ENCODE peak calls at places on chromosomes 2 and 18, in nine cellular contexts. N is left colon; D is CD4-positive, CD25-positive, alpha-beta regulatory T cell; W is activated naive CD4-positive, alpha-beta T cell treated with anti-CD3 and anti-CD28 coated beads, Interleukin-2, amount 50 U/mL, for 72 hours; A is pancreas; G is HCT116; I is left ventricle myocardium superior; U is Right ventricle myocardium superior; X is heart left ventricle. M is an unnamed sample.

GRCh38 chr2:190352668-190353536 is 9.5 kb downstream of the INPP1 start:
- ATAC-seq in I (peak; percentile 33), W (no peak), A (peak; percentile 52), N (peak; percentile 36), X (peak; percentile 18), G (no peak), D (no peak), U (peak; percentile 57), M (no peak)

GRCh38 chr2:236971131-236971850 is 114.4 kb upstream of the COPS8 start:
- ATAC-seq in W (no peak), U (peak; percentile 47), G (no peak), X (no peak), N (no peak), D (no peak), I (peak; percentile 20), A (no peak), M (no peak)

GRCh38 chr2:237616373-237617304 is 10.7 kb upstream of the LRRFIP1 start:
- ATAC-seq in D (no peak), W (peak; percentile 36), U (peak; percentile 91), X (peak; percentile 82), G (no peak), A (no peak), I (peak; percentile 90), N (no peak), M (peak; percentile 85)

GRCh38 chr2:190184460-190184859 is 121.9 kb upstream of the MSTN start:
- ATAC-seq in A (no peak), G (no peak), X (no peak), D (no peak), I (no peak), W (no peak), N (no peak), U (no peak), M (no peak)

GRCh38 chr18:23377669-23378469 is 75.2 kb upstream of the RIOK3 start:
- ATAC-seq in U (peak; percentile 77), I (peak; percentile 76), G (peak; percentile 58), N (peak; percentile 54), D (no peak), X (no peak), W (peak; percentile 79), A (peak; percentile 41), M (peak; percentile 87)

GRCh38 chr2:118822015-118822414 is 25.4 kb downstream of the EN1 start:
- ATAC-seq in A (no peak), N (no peak), W (no peak), I (no peak), G (peak; percentile 50), U (no peak), X (no peak), D (no peak), M (no peak)

GRCh38 chr2:150312271-150312670 is 175.2 kb downstream of the RND3 start:
- ATAC-seq in G (no peak), U (no peak), N (no peak), X (no peak), I (no peak), D (no peak), A (no peak), W (no peak), M (no peak)

GRCh38 chr2:55038428-55038827 is 11.8 kb downstream of the RTN4 start:
- ATAC-seq in U (no peak), W (no peak), I (no peak), X (no peak), G (no peak), A (no peak), D (no peak), N (no peak), M (no peak)

GRCh38 chr18:7815797-7816196 is 248.7 kb downstream of the PTPRM start:
- ATAC-seq in N (no peak), W (no peak), D (no peak), X (peak; percentile 14), I (peak; percentile 56), G (no peak), U (peak; percentile 45), A (no peak), M (no peak)

GRCh38 chr2:36452279-36452678 is 96.7 kb downstream of the CRIM1 start:
- ATAC-seq in X (no peak), A (no peak), W (no peak), G (no peak), U (no peak), D (no peak), I (no peak), N (no peak), M (no peak)

GRCh38 chr2:8346238-8346637 is 335.6 kb upstream of the ID2 start:
- ATAC-seq in I (no peak), G (no peak), W (no peak), A (no peak), N (no peak), D (no peak), U (no peak), X (no peak), M (no peak)

GRCh38 chr2:26327291-26328272 is 18.4 kb upstream of the SELENOI start:
- ATAC-seq in X (no peak), I (no peak), G (no peak), A (no peak), D (no peak), U (no peak), W (no peak), N (no peak), M (no peak)

GRCh38 chr2:210303498-210303897 is 11.5 kb downstream of the MYL1 start:
- ATAC-seq in X (no peak), I (no peak), N (no peak), U (no peak), A (no peak), G (no peak), D (no peak), W (no peak), M (no peak)

GRCh38 chr2:205766765-205767359 is 84.6 kb downstream of the NRP2 start:
- ATAC-seq in G (peak; percentile 59), W (no peak), D (no peak), I (peak; percentile 23), X (no peak), A (peak; percentile 50), N (no peak), U (peak; percentile 45), M (peak; percentile 50)

GRCh38 chr18:76376225-76376624 is 118.8 kb downstream of the ZNF516 start:
- ATAC-seq in G (no peak), I (no peak), D (no peak), A (peak; percentile 71), X (no peak), U (no peak), N (no peak), W (no peak), M (no peak)

GRCh38 chr2:39215545-39215944 is 28.2 kb downstream of the CDKL4 start:
- ATAC-seq in N (no peak), G (no peak), W (peak; percentile 28), U (no peak), A (no peak), X (no peak), I (no peak), D (no peak), M (no peak)

GRCh38 chr2:45857848-45858520 is 206.5 kb downstream of the PRKCE start:
- ATAC-seq in N (no peak), G (no peak), X (no peak), D (no peak), W (peak; percentile 42), I (no peak), A (peak; percentile 95), U (no peak), M (no peak)

GRCh38 chr18:23585007-23585871 is 1.1 kb downstream of the NPC1 start:
- ATAC-seq in W (no peak), N (peak; percentile 2), D (no peak), G (no peak), I (no peak), U (no peak), A (no peak), X (no peak), M (no peak)

GRCh38 chr2:219273887-219274391 is 5.2 kb upstream of the DNAJB2 start:
- ATAC-seq in U (no peak), D (no peak), W (no peak), A (no peak), X (no peak), N (no peak), G (peak; percentile 77), I (no peak), M (no peak)

GRCh38 chr2:122074201-122074600 is 318.8 kb downstream of the TSN start:
- ATAC-seq in W (no peak), U (no peak), I (no peak), X (no peak), A (no peak), G (no peak), N (no peak), D (no peak), M (no peak)

GRCh38 chr2:68031546-68032160 is 31.2 kb downstream of the C1D start:
- ATAC-seq in N (peak; percentile 67), X (no peak), G (peak; percentile 77), A (peak; percentile 87), U (peak; percentile 41), W (no peak), D (no peak), I (no peak), M (peak; percentile 60)

GRCh38 chr2:3563521-3563976 is 5.4 kb upstream of the RNASEH1 start:
- ATAC-seq in X (no peak), A (no peak), W (peak; percentile 17), D (no peak), G (no peak), N (no peak), U (no peak), I (no peak), M (no peak)

GRCh38 chr2:126664639-126665038 is 8.7 kb downstream of the GYPC start:
- ATAC-seq in N (no peak), W (no peak), A (no peak), X (no peak), I (no peak), G (no peak), D (no peak), U (no peak), M (no peak)

GRCh38 chr18:10536270-10536669 is 10.4 kb downstream of the NAPG start:
- ATAC-seq in G (no peak), N (no peak), X (no peak), I (no peak), A (no peak), U (no peak), W (peak; percentile 28), D (no peak), M (no peak)

GRCh38 chr2:181784556-181784955 is 104.2 kb upstream of the NEUROD1 start:
- ATAC-seq in W (no peak), U (no peak), D (no peak), X (no peak), A (no peak), G (peak; percentile 72), I (no peak), N (peak; percentile 25), M (no peak)

GRCh38 chr18:78410094-78410786 is 569.4 kb upstream of the SALL3 start:
- ATAC-seq in A (no peak), N (no peak), I (no peak), U (no peak), D (no peak), G (no peak), W (no peak), X (no peak), M (no peak)

GRCh38 chr2:99261242-99261641 is 5.8 kb upstream of the LYG2 start:
- ATAC-seq in A (no peak), X (no peak), U (no peak), D (no peak), G (no peak), W (no peak), I (no peak), N (no peak), M (no peak)

GRCh38 chr2:38091757-38092156 is 15.8 kb upstream of the CYP1B1 start:
- ATAC-seq in U (peak; percentile 18), A (no peak), W (no peak), D (no peak), X (no peak), G (no peak), I (peak; percentile 13), N (no peak), M (no peak)

GRCh38 chr18:44979813-44980212 is 299.1 kb downstream of the SETBP1 start:
- ATAC-seq in N (no peak), D (no peak), I (no peak), G (no peak), A (no peak), X (no peak), W (no peak), U (no peak), M (no peak)

GRCh38 chr2:112726487-112727190 is 5.8 kb downstream of the NT5DC4 start:
- ATAC-seq in X (peak; percentile 82), D (peak; percentile 93), I (peak; percentile 95), W (peak; percentile 94), N (peak; percentile 93), G (peak; percentile 89), U (peak; percentile 97), A (peak; percentile 98), M (peak; percentile 98)

GRCh38 chr2:7437122-7437521 is 519.9 kb downstream of the RNF144A start:
- ATAC-seq in I (no peak), G (no peak), X (no peak), N (no peak), A (no peak), W (no peak), D (no peak), U (no peak), M (no peak)

M was measured in SK-N-SH treated with all-trans-retinoic acid at 6 μM for 48 hours.